ENCODE peak calls at places on chromosomes 13 and 19, in five cellular contexts. R is transverse colon, J is right lobe of liver, L is tibial nerve, N is body of pancreas. Q is an unnamed sample.
A peak's percentile ranks its signal among the peaks of the same experiment; 100 is the strongest.

GRCh38 chr19:39599116-39599515 is 3.2 kb upstream of the LGALS13 start:
- DNase-seq in L (no peak), N (no peak), R (no peak), J (no peak), Q (peak; percentile 16)

GRCh38 chr19:862529-863304 is 3.3 kb downstream of the CFD start:
- DNase-seq in L (peak; percentile 68), J (peak; percentile 73), R (peak; percentile 76), N (peak; percentile 62), Q (peak; percentile 79)

GRCh38 chr19:15197275-15198005 is 3.4 kb downstream of the NOTCH3 start:
- DNase-seq in N (peak; percentile 33), R (no peak), L (no peak), J (no peak), Q (no peak)

GRCh38 chr13:98293570-98294142 is 116.6 kb upstream of the RNF113B start:
- DNase-seq in J (no peak), N (no peak), L (no peak), R (no peak), Q (no peak)

GRCh38 chr19:10431943-10432735 is 11.8 kb downstream of the PDE4A start:
- DNase-seq in N (peak; percentile 64), L (no peak), R (peak; percentile 86), J (no peak), Q (peak; percentile 37)

GRCh38 chr19:28466107-28467045 is 746.6 kb downstream of the UQCRFS1 start:
- DNase-seq in L (peak; percentile 26), N (peak; percentile 71), R (peak; percentile 72), J (no peak), Q (peak; percentile 82)

GRCh38 chr19:15123900-15124299 is 16.7 kb downstream of the SYDE1 start:
- DNase-seq in J (peak; percentile 82), N (peak; percentile 83), L (no peak), R (peak; percentile 66), Q (peak; percentile 84)

GRCh38 chr19:15432018-15432494 is 13.3 kb upstream of the AKAP8L start:
- DNase-seq in J (no peak), N (peak; percentile 13), L (no peak), R (no peak), Q (no peak)

GRCh38 chr13:81686877-81687276 is 1346.0 kb upstream of the SPRY2 start:
- DNase-seq in J (no peak), R (no peak), L (no peak), N (no peak), Q (peak; percentile 70)

GRCh38 chr19:37905936-37906867 is at the start of gene WDR87:
- DNase-seq in N (peak; percentile 60), R (peak; percentile 55), J (peak; percentile 60), L (no peak), Q (no peak)

GRCh38 chr13:36728006-36728405 is 54.2 kb downstream of the SERTM1 start:
- DNase-seq in R (no peak), N (no peak), L (no peak), J (no peak), Q (no peak)

GRCh38 chr13:37701972-37702371 is 103.4 kb upstream of the POSTN start:
- DNase-seq in J (no peak), R (no peak), N (no peak), L (no peak), Q (no peak)

GRCh38 chr13:95193509-95194230 is 107.6 kb downstream of the ABCC4 start:
- DNase-seq in J (no peak), L (no peak), R (no peak), N (no peak), Q (no peak)

GRCh38 chr13:82933986-82934385 is 948.3 kb downstream of the SLITRK1 start:
- DNase-seq in J (no peak), L (no peak), R (no peak), N (no peak), Q (no peak)

GRCh38 chr19:3443840-3444694 is 36.3 kb downstream of the SMIM24 start:
- DNase-seq in J (no peak), L (no peak), R (no peak), N (peak; percentile 50), Q (peak; percentile 57)

GRCh38 chr19:43524922-43525835 is 1.8 kb downstream of the ETHE1 start:
- DNase-seq in R (peak; percentile 87), N (peak; percentile 71), J (peak; percentile 90), L (peak; percentile 31), Q (peak; percentile 58)
- TF ChIP-seq POLR2A in R (peak; percentile 46), N (no peak), J (peak; percentile 47), L (no peak), Q (no peak)

DNA sequence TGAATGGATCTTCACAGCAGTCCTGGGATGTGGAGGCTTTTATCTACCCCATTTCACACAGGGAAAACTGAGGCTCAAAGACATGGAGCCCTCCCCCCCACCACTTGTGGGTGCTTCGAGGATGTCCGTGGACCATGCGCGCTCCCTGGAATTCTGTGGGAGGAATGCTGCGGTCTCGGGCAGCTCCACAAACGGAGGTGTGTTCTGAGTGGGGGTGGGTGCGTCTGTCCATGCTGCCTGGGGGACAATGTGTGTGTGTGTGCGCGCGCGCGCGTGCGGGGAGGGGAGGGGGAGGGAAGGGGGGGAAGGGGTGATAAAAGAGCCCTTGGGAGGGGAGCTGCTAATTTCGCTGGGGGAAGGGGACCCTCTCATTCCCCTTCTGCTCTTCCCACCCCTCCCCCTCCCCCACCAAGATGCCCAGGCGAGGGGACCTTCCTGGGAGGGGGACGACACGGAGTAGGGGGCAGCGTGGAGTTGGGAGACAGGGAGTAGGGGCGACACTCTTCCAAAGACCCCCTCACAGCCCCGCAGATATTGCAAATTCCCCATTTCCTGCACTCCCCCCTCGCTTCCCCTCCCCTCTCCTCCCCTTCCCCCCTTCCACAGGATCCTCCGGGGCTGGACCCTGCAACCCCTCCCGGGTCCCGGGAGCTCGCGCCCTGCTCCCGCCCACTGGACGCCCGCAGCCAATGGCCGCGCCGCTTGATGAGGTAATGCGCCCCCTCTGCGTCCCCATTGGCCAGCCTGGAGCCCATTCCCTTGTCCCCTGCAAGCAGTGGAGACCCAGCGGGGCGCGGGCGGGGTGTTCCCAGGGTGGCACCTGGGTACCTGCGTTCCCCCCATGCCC is 18.9 kb upstream of the ZNRF4 start:
- DNase-seq in N (no peak), R (no peak), J (no peak), L (no peak), Q (peak; percentile 70)
- H3K4me3 ChIP-seq in N (no peak overlapping the region), R (no peak overlapping the region), J (no peak overlapping the region), L (no peak overlapping the region), Q (peak overlapping the region; percentile 36)

DNA sequence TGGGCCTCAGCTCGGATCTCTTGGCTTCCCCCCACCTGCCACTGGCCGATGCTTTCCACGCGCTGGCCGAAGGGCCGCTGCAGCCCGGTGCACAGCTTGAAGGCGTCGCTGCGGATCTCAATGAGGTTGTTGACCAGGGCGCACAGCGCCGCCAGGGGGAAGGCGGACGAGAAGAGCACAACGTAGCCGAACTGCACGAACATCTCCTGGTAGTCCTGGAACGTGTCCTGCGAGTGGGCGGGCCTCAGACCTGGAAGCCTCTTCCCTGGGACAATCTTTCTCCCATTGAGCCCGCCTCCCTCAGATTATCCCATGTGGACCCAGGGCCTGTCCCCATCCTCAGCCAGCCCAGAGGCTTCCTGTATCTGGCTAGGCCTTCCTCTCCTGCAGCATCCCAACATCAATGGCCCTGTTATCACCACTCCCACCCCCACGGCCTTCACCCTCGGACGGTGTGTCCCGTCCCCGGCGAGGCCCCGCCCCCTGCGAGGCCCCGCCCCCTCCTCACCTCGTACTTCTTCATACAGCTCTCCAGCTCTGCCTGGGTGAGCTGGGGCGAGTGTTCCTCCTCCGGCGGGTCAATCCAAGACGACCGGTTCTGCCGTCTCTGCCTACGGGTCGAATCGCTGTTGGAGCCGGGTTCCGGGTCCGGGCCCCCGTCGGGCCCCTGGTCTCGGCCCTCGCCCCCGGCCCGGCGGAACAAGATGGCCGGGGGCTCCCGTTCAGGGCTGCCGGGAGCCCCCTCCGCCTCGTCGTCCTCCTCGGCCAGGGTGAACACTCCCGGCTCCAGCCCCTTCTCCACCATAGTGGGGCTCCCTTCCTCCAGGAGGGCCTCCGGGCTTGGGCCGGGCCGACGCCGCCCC is 6.8 kb downstream of the ANO8 start:
- DNase-seq in R (peak; percentile 89), L (no peak), N (peak; percentile 66), J (no peak), Q (peak; percentile 89)
- H3K27ac ChIP-seq in R (peak overlapping the region; percentile 80), L (peak overlapping the region; percentile 77), N (peak overlapping the region; percentile 48), J (no peak overlapping the region), Q (peak overlapping the region; percentile 5)

GRCh38 chr19:45767881-45768643 is 990 bp downstream of the SIX5 start:
- DNase-seq in N (peak; percentile 84), R (peak; percentile 70), J (peak; percentile 84), L (no peak), Q (peak; percentile 77)
- TF ChIP-seq POLR2A in N (peak; percentile 75), R (peak; percentile 50), J (peak; percentile 64), L (no peak), Q (no peak)

DNA sequence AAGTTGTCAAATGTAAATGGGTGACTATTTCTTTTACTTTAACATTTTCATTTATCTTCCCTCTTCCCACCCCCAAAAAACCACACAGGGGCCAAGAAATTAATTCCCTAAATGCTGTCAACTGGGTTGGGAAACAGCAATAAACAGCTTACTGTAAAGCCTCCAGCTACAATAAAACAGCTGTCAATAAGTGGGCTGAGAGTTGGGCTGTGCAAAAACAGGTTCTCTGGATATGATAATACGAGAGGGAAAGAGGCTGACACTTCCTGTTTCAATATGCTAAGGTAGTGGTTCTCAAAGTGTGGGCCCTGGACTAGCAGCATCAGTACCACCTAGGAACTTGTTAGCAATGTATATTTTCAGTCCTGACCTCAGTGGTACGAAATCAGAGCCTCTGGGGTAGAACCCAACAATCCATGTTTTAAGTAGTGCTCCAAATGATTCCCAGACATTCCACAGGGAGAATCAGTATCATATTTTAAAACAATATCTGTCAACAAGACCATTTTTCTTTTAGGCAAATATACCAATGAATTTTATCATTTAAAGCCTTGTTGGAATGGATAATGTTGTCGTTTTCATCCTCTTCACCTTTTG is 8.4 kb downstream of the PCDH9 start:
- DNase-seq in J (no peak), R (no peak), N (no peak), L (no peak), Q (no peak)
- H3K4me3 ChIP-seq in J (no peak overlapping the region), R (no peak overlapping the region), N (no peak overlapping the region), L (no peak overlapping the region), Q (no peak overlapping the region)

GRCh38 chr13:28659611-28659970 is 661 bp downstream of the POMP start:
- DNase-seq in N (no peak), L (no peak), J (no peak), R (no peak), Q (no peak)

GRCh38 chr13:28658796-28659610 is at the start of gene POMP:
- DNase-seq in N (peak; percentile 87), R (peak; percentile 94), J (peak; percentile 96), L (peak; percentile 87), Q (peak; percentile 95)

GRCh38 chr13:28658539-28658795 is 463 bp upstream of the POMP start:
- DNase-seq in J (no peak), L (no peak), R (no peak), N (no peak), Q (no peak)

GRCh38 chr13:28655566-28655965 is 3.4 kb upstream of the POMP start:
- DNase-seq in L (no peak), J (no peak), R (no peak), N (no peak), Q (no peak)

GRCh38 chr13:28657784-28658538 is 969 bp upstream of the POMP start:
- DNase-seq in L (no peak), J (no peak), N (no peak), R (no peak), Q (no peak)
- H3K27ac ChIP-seq in L (peak overlapping the region; percentile 94), J (peak overlapping the region; percentile 97), N (peak overlapping the region; percentile 74), R (peak overlapping the region; percentile 93), Q (peak overlapping the region; percentile 93)

DNA sequence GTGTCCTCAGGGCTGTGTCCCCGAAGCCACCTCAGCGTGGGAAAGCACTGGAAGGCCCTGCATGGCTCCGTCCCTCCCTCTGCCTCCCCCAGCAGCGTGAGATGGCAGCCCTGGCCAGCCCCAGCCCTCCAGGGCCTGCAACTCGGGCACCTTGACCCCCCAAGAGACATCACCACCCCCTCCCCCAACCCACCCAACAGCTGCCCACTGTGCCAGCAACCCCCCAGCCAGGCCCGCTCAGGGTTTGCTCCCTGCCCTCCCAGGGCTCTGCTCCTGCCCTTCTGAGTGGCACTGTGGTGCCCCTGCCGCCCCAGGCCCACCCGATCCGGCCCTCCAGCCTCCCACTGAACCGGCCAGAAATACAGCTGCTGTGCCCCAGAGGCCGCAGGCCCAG is 1.5 kb upstream of the ASPDH start:
- DNase-seq in J (peak; percentile 49), L (no peak), R (no peak), N (no peak), Q (no peak)
- TF ChIP-seq POLR2A in J (no peak), L (no peak), R (no peak), N (no peak), Q (no peak)

Q was measured in testis.